ENCODE peak calls at places on chromosome 9, in six cellular contexts. One of them, this sample, is unnamed.

GRCh38 chr9:94600258-94600657 is 6.6 kb upstream of the FBP2 start:
- DNase-seq in stimulated activated CD8-positive, alpha-beta memory T cell treated with anti-CD3 and anti-CD28 coated beads, Interleukin-2, amount 100 ng/mL, for 48 hours: no peak
- DNase-seq in stimulated activated CD4-positive, alpha-beta T cell treated with anti-CD3 and anti-CD28 coated beads, Interleukin-2, amount 100 ng/mL, for 48 hours: no peak
- DNase-seq in nephron progenitor cell: no peak
- DNase-seq in C1 segment of cervical spinal cord: no peak
- DNase-seq in AG08396: no peak
- DNase-seq in this sample: no peak

GRCh38 chr9:16689352-16689938 is 181.0 kb downstream of the BNC2 start:
- DNase-seq in C1 segment of cervical spinal cord: no peak
- DNase-seq in nephron progenitor cell: no peak
- DNase-seq in AG08396: no peak
- DNase-seq in stimulated activated CD4-positive, alpha-beta T cell treated with anti-CD3 and anti-CD28 coated beads, Interleukin-2, amount 100 ng/mL, for 48 hours: no peak
- DNase-seq in stimulated activated CD8-positive, alpha-beta memory T cell treated with anti-CD3 and anti-CD28 coated beads, Interleukin-2, amount 100 ng/mL, for 48 hours: no peak
- DNase-seq in this sample: no peak

GRCh38 chr9:124834586-124834985 is 18.7 kb upstream of the WDR38 start:
- DNase-seq in stimulated activated CD4-positive, alpha-beta T cell treated with anti-CD3 and anti-CD28 coated beads, Interleukin-2, amount 100 ng/mL, for 48 hours: no peak
- DNase-seq in C1 segment of cervical spinal cord: no peak
- DNase-seq in AG08396: no peak
- DNase-seq in nephron progenitor cell: no peak
- DNase-seq in stimulated activated CD8-positive, alpha-beta memory T cell treated with anti-CD3 and anti-CD28 coated beads, Interleukin-2, amount 100 ng/mL, for 48 hours: no peak
- DNase-seq in this sample: no peak

GRCh38 chr9:14992025-14992424 is 81.8 kb upstream of the FREM1 start:
- DNase-seq in C1 segment of cervical spinal cord: no peak
- DNase-seq in nephron progenitor cell: no peak
- DNase-seq in AG08396: no peak
- DNase-seq in stimulated activated CD4-positive, alpha-beta T cell treated with anti-CD3 and anti-CD28 coated beads, Interleukin-2, amount 100 ng/mL, for 48 hours: no peak
- DNase-seq in stimulated activated CD8-positive, alpha-beta memory T cell treated with anti-CD3 and anti-CD28 coated beads, Interleukin-2, amount 100 ng/mL, for 48 hours: no peak
- DNase-seq in this sample: no peak

GRCh38 chr9:121833061-121833460 is 181.6 kb downstream of the DAB2IP start:
- DNase-seq in C1 segment of cervical spinal cord: no peak
- DNase-seq in stimulated activated CD4-positive, alpha-beta T cell treated with anti-CD3 and anti-CD28 coated beads, Interleukin-2, amount 100 ng/mL, for 48 hours: no peak
- DNase-seq in AG08396: no peak
- DNase-seq in nephron progenitor cell: no peak
- DNase-seq in stimulated activated CD8-positive, alpha-beta memory T cell treated with anti-CD3 and anti-CD28 coated beads, Interleukin-2, amount 100 ng/mL, for 48 hours: no peak
- DNase-seq in this sample: no peak

GRCh38 chr9:100674419-100675122 is 96.7 kb downstream of the CAVIN4 start:
- DNase-seq in AG08396: no peak
- DNase-seq in C1 segment of cervical spinal cord: no peak
- DNase-seq in stimulated activated CD4-positive, alpha-beta T cell treated with anti-CD3 and anti-CD28 coated beads, Interleukin-2, amount 100 ng/mL, for 48 hours: no peak
- DNase-seq in stimulated activated CD8-positive, alpha-beta memory T cell treated with anti-CD3 and anti-CD28 coated beads, Interleukin-2, amount 100 ng/mL, for 48 hours: no peak
- DNase-seq in nephron progenitor cell: no peak
- DNase-seq in this sample: no peak

GRCh38 chr9:109487247-109487646 is 10.9 kb downstream of the PTPN3 start:
- DNase-seq in stimulated activated CD4-positive, alpha-beta T cell treated with anti-CD3 and anti-CD28 coated beads, Interleukin-2, amount 100 ng/mL, for 48 hours: no peak
- DNase-seq in stimulated activated CD8-positive, alpha-beta memory T cell treated with anti-CD3 and anti-CD28 coated beads, Interleukin-2, amount 100 ng/mL, for 48 hours: no peak
- DNase-seq in C1 segment of cervical spinal cord: no peak
- DNase-seq in AG08396: no peak
- DNase-seq in nephron progenitor cell: no peak
- DNase-seq in this sample: no peak

GRCh38 chr9:81588148-81588874 is 101.0 kb downstream of the TLE1 start:
- DNase-seq in nephron progenitor cell: no peak
- DNase-seq in stimulated activated CD8-positive, alpha-beta memory T cell treated with anti-CD3 and anti-CD28 coated beads, Interleukin-2, amount 100 ng/mL, for 48 hours: no peak
- DNase-seq in stimulated activated CD4-positive, alpha-beta T cell treated with anti-CD3 and anti-CD28 coated beads, Interleukin-2, amount 100 ng/mL, for 48 hours: no peak
- DNase-seq in C1 segment of cervical spinal cord: no peak
- DNase-seq in AG08396: peak
- DNase-seq in this sample: no peak